ENCODE peak calls at places on chromosome 7, in nine cellular contexts. Y is head of caudate nucleus, T is left kidney, L is HFF-Myc, F is WERI-Rb-1, O is WTC11, U is activated T-cell treated with anti-CD3 and anti-CD28 coated beads for 48 hours, M is osteoblast, B is kidney epithelial cell. W is an unnamed sample.

GRCh38 chr7:158407581-158408331 is 179.9 kb downstream of the PTPRN2 start:
- DNase-seq in Y (no peak), T (peak), L (no peak), F (no peak), O (no peak), U (no peak), M (no peak), B (no peak), W (no peak)

GRCh38 chr7:105808703-105809590 is 67.5 kb downstream of the ATXN7L1 start:
- DNase-seq in Y (no peak), T (no peak), L (peak), F (no peak), O (no peak), U (peak), M (peak), B (peak), W (no peak)

GRCh38 chr7:108431099-108431498 is 25.1 kb downstream of the NRCAM start:
- DNase-seq in Y (no peak), T (no peak), L (no peak), F (no peak), O (no peak), U (no peak), M (no peak), B (no peak), W (no peak)

GRCh38 chr7:27418544-27418943 is 175.9 kb downstream of the EVX1 start:
- DNase-seq in Y (no peak), T (no peak), L (no peak), F (no peak), O (no peak), U (no peak), M (no peak), B (no peak), W (no peak)

GRCh38 chr7:117322741-117323584 is at the start of gene WNT2:
- DNase-seq in Y (no peak), T (peak), L (no peak), F (no peak), O (peak), U (no peak), M (peak), B (no peak), W (no peak)

GRCh38 chr7:103989785-103990775 is 622 bp upstream of the RELN start:
- DNase-seq in Y (peak), T (peak), L (no peak), F (peak), O (peak), U (no peak), M (peak), B (peak), W (peak)

GRCh38 chr7:43583424-43584199 is 704 bp downstream of the STK17A start:
- DNase-seq in Y (peak), T (peak), L (no peak), F (peak), O (peak), U (peak), M (peak), B (no peak), W (peak)

GRCh38 chr7:40077849-40078248 is 56.6 kb downstream of the MPLKIP start:
- DNase-seq in Y (no peak), T (no peak), L (no peak), F (no peak), O (no peak), U (no peak), M (no peak), B (no peak), W (no peak)

GRCh38 chr7:138207555-138207971 is 131.3 kb downstream of the AKR1D1 start:
- DNase-seq in Y (no peak), T (no peak), L (no peak), F (no peak), O (peak), U (no peak), M (no peak), B (no peak), W (no peak)

GRCh38 chr7:91351374-91351773 is 87.1 kb downstream of the FZD1 start:
- DNase-seq in Y (no peak), T (no peak), L (no peak), F (no peak), O (no peak), U (no peak), M (no peak), B (peak), W (no peak)

GRCh38 chr7:149005427-149006344 is 22.6 kb downstream of the PDIA4 start:
- DNase-seq in Y (peak), T (peak), L (peak), F (peak), O (peak), U (peak), M (peak), B (no peak), W (peak)

GRCh38 chr7:129159539-129159938 is 15.0 kb downstream of the TSPAN33 start:
- DNase-seq in Y (no peak), T (no peak), L (no peak), F (no peak), O (no peak), U (no peak), M (no peak), B (no peak), W (no peak)

GRCh38 chr7:30800785-30801252 is 29.6 kb downstream of the MINDY4 start:
- DNase-seq in Y (peak), T (peak), L (no peak), F (peak), O (peak), U (no peak), M (peak), B (no peak), W (peak)

GRCh38 chr7:50771120-50772002 is 11.3 kb downstream of the GRB10 start:
- DNase-seq in Y (no peak), T (no peak), L (no peak), F (no peak), O (no peak), U (no peak), M (no peak), B (no peak), W (no peak)

GRCh38 chr7:78760620-78761355 is 692.7 kb downstream of the MAGI2 start:
- DNase-seq in Y (no peak), T (peak), L (no peak), F (no peak), O (no peak), U (no peak), M (no peak), B (peak), W (no peak)

GRCh38 chr7:27712217-27712616 is 27.7 kb upstream of the TAX1BP1 start:
- DNase-seq in Y (no peak), T (no peak), L (no peak), F (no peak), O (no peak), U (no peak), M (no peak), B (no peak), W (no peak)

GRCh38 chr7:80659120-80660055 is 20.9 kb downstream of the CD36 start:
- DNase-seq in Y (no peak), T (peak), L (no peak), F (no peak), O (no peak), U (no peak), M (peak), B (no peak), W (no peak)

GRCh38 chr7:16708980-16709379 is 44.6 kb upstream of the TSPAN13 start:
- DNase-seq in Y (no peak), T (no peak), L (peak), F (no peak), O (no peak), U (no peak), M (peak), B (peak), W (no peak)

GRCh38 chr7:158863611-158864506 is 7.5 kb downstream of the DYNC2I1 start:
- DNase-seq in Y (peak), T (peak), L (no peak), F (peak), O (peak), U (peak), M (peak), B (peak), W (peak)

GRCh38 chr7:151251328-151251925 is 2.9 kb upstream of the SMARCD3 start:
- DNase-seq in Y (peak), T (peak), L (no peak), F (peak), O (no peak), U (no peak), M (peak), B (no peak), W (peak)

GRCh38 chr7:157021893-157022680 is 11.6 kb upstream of the MNX1 start:
- DNase-seq in Y (no peak), T (no peak), L (no peak), F (no peak), O (no peak), U (no peak), M (peak), B (no peak), W (no peak)

GRCh38 chr7:70318511-70318910 is 720.2 kb downstream of the AUTS2 start:
- DNase-seq in Y (no peak), T (no peak), L (no peak), F (no peak), O (no peak), U (no peak), M (no peak), B (no peak), W (no peak)

GRCh38 chr7:12518920-12519681 is 51.4 kb upstream of the SCIN start:
- DNase-seq in Y (no peak), T (peak), L (peak), F (peak), O (peak), U (no peak), M (peak), B (no peak), W (peak)

GRCh38 chr7:68461430-68461829 is 1136.8 kb upstream of the AUTS2 start:
- DNase-seq in Y (no peak), T (no peak), L (no peak), F (no peak), O (no peak), U (no peak), M (peak), B (no peak), W (no peak)

GRCh38 chr7:5824297-5824610 is 42.8 kb upstream of the RNF216 start:
- DNase-seq in Y (peak), T (no peak), L (no peak), F (no peak), O (no peak), U (peak), M (peak), B (no peak), W (no peak)

GRCh38 chr7:2033586-2034135 is 199.1 kb downstream of the MAD1L1 start:
- DNase-seq in Y (no peak), T (no peak), L (no peak), F (no peak), O (peak), U (no peak), M (no peak), B (no peak), W (peak)

GRCh38 chr7:34837826-34838225 is 179.8 kb downstream of the NPSR1 start:
- DNase-seq in Y (no peak), T (no peak), L (no peak), F (peak), O (no peak), U (no peak), M (no peak), B (no peak), W (no peak)

GRCh38 chr7:26348234-26348851 is 56.7 kb downstream of the SNX10 start:
- DNase-seq in Y (no peak), T (peak), L (no peak), F (no peak), O (no peak), U (no peak), M (no peak), B (peak), W (no peak)

GRCh38 chr7:18829101-18829486 is 288.3 kb downstream of the TWIST1 start:
- DNase-seq in Y (no peak), T (peak), L (no peak), F (no peak), O (no peak), U (no peak), M (no peak), B (no peak), W (peak)

W was measured in BE2C.